ENCODE peak calls at places on chromosome 6, in eight cellular contexts. Y is transverse colon; E is psoas muscle; M is CD4-positive, CD25-positive, alpha-beta regulatory T cell; G is heart right ventricle; T is RWPE1; U is uterus; C is CD8-positive, alpha-beta memory T cell. I is an unnamed sample.

GRCh38 chr6:53605543-53606235 is 59.9 kb downstream of the KLHL31 start:
- DNase-seq in Y (no peak), E (no peak), M (no peak), G (no peak), T (no peak), U (no peak), C (no peak), I (no peak)

GRCh38 chr6:42403415-42403814 is 48.3 kb downstream of the TRERF1 start:
- DNase-seq in Y (peak), E (no peak), M (no peak), G (no peak), T (peak), U (no peak), C (no peak), I (no peak)

GRCh38 chr6:134128146-134128545 is 75.7 kb upstream of the SLC2A12 start:
- DNase-seq in Y (no peak), E (no peak), M (no peak), G (no peak), T (no peak), U (no peak), C (no peak), I (no peak)

GRCh38 chr6:111237757-111238260 is 150.5 kb downstream of the SLC16A10 start:
- DNase-seq in Y (no peak), E (no peak), M (no peak), G (no peak), T (no peak), U (no peak), C (no peak), I (no peak)

GRCh38 chr6:144064402-144064830 is 31.0 kb downstream of the SF3B5 start:
- DNase-seq in Y (peak), E (peak), M (peak), G (peak), T (no peak), U (no peak), C (peak), I (peak)

GRCh38 chr6:38688579-38689087 is 14.3 kb downstream of the GLO1 start:
- DNase-seq in Y (peak), E (no peak), M (no peak), G (peak), T (no peak), U (no peak), C (no peak), I (no peak)

GRCh38 chr6:161544801-161545490 is 271.1 kb upstream of the AGPAT4 start:
- DNase-seq in Y (no peak), E (no peak), M (no peak), G (no peak), T (no peak), U (no peak), C (no peak), I (no peak)

GRCh38 chr6:143194095-143194589 is 133.5 kb downstream of the AIG1 start:
- DNase-seq in Y (no peak), E (no peak), M (no peak), G (no peak), T (no peak), U (no peak), C (no peak), I (no peak)

GRCh38 chr6:154347981-154348380 is 8.6 kb downstream of the IPCEF1 start:
- DNase-seq in Y (no peak), E (no peak), M (no peak), G (no peak), T (no peak), U (no peak), C (no peak), I (no peak)

GRCh38 chr6:39926668-39927067 is 7.6 kb downstream of the MOCS1 start:
- DNase-seq in Y (no peak), E (no peak), M (no peak), G (no peak), T (peak), U (no peak), C (no peak), I (no peak)

GRCh38 chr6:45661667-45662066 is 283.9 kb upstream of the SUPT3H start:
- DNase-seq in Y (no peak), E (no peak), M (no peak), G (no peak), T (no peak), U (no peak), C (no peak), I (no peak)

GRCh38 chr6:51541847-51542246 is 545.6 kb downstream of the PKHD1 start:
- DNase-seq in Y (no peak), E (no peak), M (no peak), G (no peak), T (peak), U (no peak), C (no peak), I (no peak)

DNA sequence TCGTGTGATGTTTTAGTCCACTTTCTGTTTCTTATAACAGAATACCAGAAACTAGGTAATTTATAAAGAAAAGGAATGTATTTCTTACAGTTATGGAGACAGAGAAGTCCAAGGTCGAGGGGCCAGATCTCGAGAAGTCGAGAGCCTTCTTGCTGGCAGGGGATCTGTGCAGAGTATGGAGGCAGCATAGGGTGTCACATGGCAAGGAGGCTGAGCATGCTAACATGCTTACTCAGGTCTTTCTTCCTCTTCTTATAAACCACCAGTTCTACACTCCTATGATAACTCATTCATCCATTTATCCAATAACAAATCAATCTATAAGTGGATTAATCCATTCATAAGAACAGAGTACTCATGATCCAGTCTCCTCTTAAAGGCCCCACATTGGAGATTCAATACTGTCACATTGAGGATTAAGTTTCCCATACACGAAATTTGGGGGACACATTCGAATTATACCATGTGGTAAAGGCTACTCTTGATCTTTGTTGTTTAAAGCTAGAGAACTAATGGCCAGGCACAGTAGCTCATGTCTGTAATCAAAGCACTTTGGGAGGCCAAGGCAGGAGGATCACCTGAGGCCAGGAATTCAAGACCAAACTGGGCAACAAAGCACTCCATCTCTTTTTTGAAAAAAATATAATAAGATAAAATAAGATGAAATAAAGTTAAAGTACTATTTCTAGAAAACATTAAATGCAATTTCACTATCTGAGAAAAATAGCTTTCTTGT is 2.1 kb downstream of the GOPC start:
- DNase-seq in Y (no peak), E (no peak), M (no peak), G (no peak), T (no peak), U (no peak), C (no peak), I (no peak)
- H3K27ac ChIP-seq in Y (no peak), E (no peak), M (no peak), G (no peak), T (no peak), U (no peak), C (no peak), I (no peak)

DNA sequence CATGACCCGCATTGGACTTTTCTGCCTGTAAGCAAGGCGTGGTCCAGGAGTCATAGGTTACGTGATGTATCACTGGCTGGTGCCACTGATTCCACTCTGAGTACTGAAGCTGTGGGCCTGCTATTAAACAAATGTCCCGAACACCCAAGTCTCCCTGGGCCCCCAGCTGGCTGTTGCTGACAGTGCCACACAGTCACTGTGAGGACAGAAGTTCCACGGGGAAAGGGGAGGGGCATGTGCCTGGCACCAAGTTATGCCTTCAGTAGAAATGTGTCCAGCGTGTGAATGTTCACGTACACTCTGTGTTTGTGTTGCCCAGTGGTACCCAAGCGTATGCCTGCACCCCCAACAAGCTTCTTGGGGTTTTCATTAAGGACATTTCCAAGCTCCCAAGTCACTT is 171.4 kb upstream of the QKI start:
- DNase-seq in Y (no peak), E (no peak), M (no peak), G (peak), T (no peak), U (no peak), C (no peak), I (no peak)
- H3K27ac ChIP-seq in Y (no peak), E (no peak), M (no peak), G (no peak), T (no peak), U (no peak), C (no peak), I (no peak)

GRCh38 chr6:149449831-149450678 is 34.8 kb downstream of the ZC3H12D start:
- DNase-seq in Y (no peak), E (peak), M (no peak), G (no peak), T (no peak), U (no peak), C (no peak), I (no peak)

GRCh38 chr6:149453597-149454340 is 31.0 kb downstream of the ZC3H12D start:
- DNase-seq in Y (no peak), E (no peak), M (no peak), G (no peak), T (no peak), U (no peak), C (no peak), I (no peak)

GRCh38 chr6:149452062-149452939 is 32.5 kb downstream of the ZC3H12D start:
- DNase-seq in Y (no peak), E (no peak), M (no peak), G (no peak), T (no peak), U (no peak), C (no peak), I (no peak)

GRCh38 chr6:149450679-149451360 is 34.0 kb downstream of the ZC3H12D start:
- DNase-seq in Y (peak), E (peak), M (no peak), G (peak), T (no peak), U (peak), C (no peak), I (no peak)

GRCh38 chr6:149451361-149452061 is 33.3 kb downstream of the ZC3H12D start:
- DNase-seq in Y (peak), E (peak), M (no peak), G (peak), T (no peak), U (no peak), C (no peak), I (no peak)
- H3K27ac ChIP-seq in Y (peak), E (no peak), M (no peak), G (peak), T (no peak), U (no peak), C (no peak), I (no peak)

GRCh38 chr6:1199981-1200637 is 111.8 kb upstream of the FOXQ1 start:
- DNase-seq in Y (no peak), E (no peak), M (no peak), G (no peak), T (no peak), U (no peak), C (no peak), I (no peak)
- H3K27ac ChIP-seq in Y (no peak), E (no peak), M (no peak), G (no peak), T (peak), U (no peak), C (no peak), I (no peak)

GRCh38 chr6:167949121-167949684 is 48.3 kb upstream of the KIF25 start:
- DNase-seq in Y (no peak), E (no peak), M (no peak), G (no peak), T (no peak), U (no peak), C (no peak), I (no peak)
- H3K27ac ChIP-seq in Y (no peak), E (no peak), M (no peak), G (no peak), T (no peak), U (no peak), C (no peak), I (no peak)

GRCh38 chr6:129709909-129710721 is at the start of gene ARHGAP18:
- DNase-seq in Y (peak), E (peak), M (peak), G (peak), T (peak), U (peak), C (peak), I (peak)
- H3K27ac ChIP-seq in Y (peak), E (peak), M (no peak), G (peak), T (peak), U (peak), C (peak), I (peak)

GRCh38 chr6:49327005-49327404 is 136.0 kb downstream of the MMUT start:
- DNase-seq in Y (no peak), E (no peak), M (no peak), G (no peak), T (no peak), U (no peak), C (no peak), I (no peak)
- H3K27ac ChIP-seq in Y (no peak), E (peak), M (no peak), G (no peak), T (no peak), U (no peak), C (no peak), I (no peak)

GRCh38 chr6:35085359-35086281 is 55.5 kb downstream of the TCP11 start:
- DNase-seq in Y (no peak), E (no peak), M (no peak), G (no peak), T (no peak), U (peak), C (no peak), I (no peak)
- H3K27ac ChIP-seq in Y (no peak), E (no peak), M (no peak), G (no peak), T (no peak), U (no peak), C (no peak), I (no peak)

DNA sequence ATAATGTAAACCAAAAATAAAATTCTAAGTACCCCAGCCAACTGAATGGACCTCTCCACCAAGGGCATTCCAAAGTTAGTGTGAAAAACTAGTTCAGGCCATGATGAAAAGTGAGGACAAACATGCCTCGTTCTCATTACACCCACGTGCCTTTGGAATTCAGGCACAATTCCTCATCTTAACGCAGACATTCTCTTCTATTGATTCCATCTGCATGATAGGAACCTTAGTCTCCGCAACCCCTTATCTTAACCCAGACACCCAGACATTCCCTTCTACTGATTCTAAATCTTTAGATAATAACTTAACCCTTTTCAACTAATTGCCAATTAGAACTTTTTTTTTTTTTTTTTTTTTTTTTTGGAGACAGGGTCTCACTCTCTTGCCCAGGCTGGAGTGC is 7.6 kb upstream of the SERPINB6 start:
- DNase-seq in Y (no peak), E (no peak), M (no peak), G (no peak), T (no peak), U (no peak), C (no peak), I (no peak)
- H3K27ac ChIP-seq in Y (no peak), E (no peak), M (no peak), G (no peak), T (no peak), U (peak), C (no peak), I (no peak)

I was measured in prostate gland.